ENCODE peak calls at places on chromosomes 1 and 21, in seven cellular contexts. One of them, this sample, is unnamed. For H4K20me1, the result is how much of the 10 kb centered on the place peaks cover.

GRCh38 chr21:45319461-45320211 is 31.9 kb upstream of the POFUT2 start:
- DNase-seq in GM23338: no peak
- DNase-seq in H1: no peak
- DNase-seq in HepG2: no peak
- DNase-seq in K562: no peak
- DNase-seq in HCT116: no peak
- DNase-seq in SK-N-SH: no peak
- DNase-seq in this sample: peak

GRCh38 chr21:38179504-38179900 is 77.3 kb upstream of the KCNJ15 start:
- DNase-seq in H1: no peak
- DNase-seq in SK-N-SH: no peak
- DNase-seq in HCT116: no peak
- DNase-seq in K562: no peak
- DNase-seq in HepG2: no peak
- DNase-seq in GM23338: no peak
- DNase-seq in this sample: no peak

GRCh38 chr1:179156708-179157107 is 72.8 kb downstream of the ABL2 start:
- DNase-seq in HepG2: no peak
- DNase-seq in HCT116: no peak
- DNase-seq in SK-N-SH: no peak
- DNase-seq in K562: no peak
- DNase-seq in GM23338: no peak
- DNase-seq in H1: no peak
- DNase-seq in this sample: no peak

GRCh38 chr1:220879090-220879508 is at the start of gene HLX:
- DNase-seq in K562: peak
- DNase-seq in HCT116: peak
- DNase-seq in SK-N-SH: peak
- DNase-seq in H1: peak
- DNase-seq in GM23338: peak
- DNase-seq in HepG2: no peak
- DNase-seq in this sample: peak

GRCh38 chr1:212687811-212688210 is 11.8 kb downstream of the BATF3 start:
- DNase-seq in K562: no peak
- DNase-seq in H1: no peak
- DNase-seq in HCT116: no peak
- DNase-seq in HepG2: no peak
- DNase-seq in SK-N-SH: no peak
- DNase-seq in GM23338: no peak
- DNase-seq in this sample: no peak

GRCh38 chr1:97668945-97669344 is 251.9 kb downstream of the DPYD start:
- DNase-seq in K562: no peak
- DNase-seq in HepG2: no peak
- DNase-seq in HCT116: peak
- DNase-seq in H1: no peak
- DNase-seq in GM23338: no peak
- DNase-seq in SK-N-SH: peak
- DNase-seq in this sample: peak

GRCh38 chr1:221162352-221162751 is 283.1 kb downstream of the HLX start:
- DNase-seq in K562: no peak
- DNase-seq in HepG2: no peak
- DNase-seq in H1: no peak
- DNase-seq in SK-N-SH: no peak
- DNase-seq in GM23338: no peak
- DNase-seq in HCT116: no peak
- DNase-seq in this sample: peak

GRCh38 chr1:19156676-19157075 is 53.4 kb downstream of the UBR4 start:
- DNase-seq in H1: no peak
- DNase-seq in SK-N-SH: no peak
- DNase-seq in HCT116: no peak
- DNase-seq in HepG2: no peak
- DNase-seq in GM23338: no peak
- DNase-seq in K562: no peak
- DNase-seq in this sample: peak

GRCh38 chr1:163056832-163057231 is 12.3 kb upstream of the RGS4 start:
- DNase-seq in SK-N-SH: no peak
- DNase-seq in HCT116: no peak
- DNase-seq in HepG2: no peak
- DNase-seq in K562: no peak
- DNase-seq in H1: no peak
- DNase-seq in GM23338: no peak
- DNase-seq in this sample: no peak

GRCh38 chr21:16084776-16085364 is 355.1 kb downstream of the USP25 start:
- DNase-seq in SK-N-SH: no peak
- DNase-seq in K562: no peak
- DNase-seq in HCT116: no peak
- DNase-seq in GM23338: no peak
- DNase-seq in H1: no peak
- DNase-seq in HepG2: no peak
- DNase-seq in this sample: no peak

GRCh38 chr1:156226782-156227181 is 14.0 kb downstream of the PMF1 start:
- DNase-seq in K562: no peak
- DNase-seq in SK-N-SH: no peak
- DNase-seq in HepG2: no peak
- DNase-seq in H1: no peak
- DNase-seq in GM23338: no peak
- DNase-seq in HCT116: no peak
- DNase-seq in this sample: no peak

GRCh38 chr1:156228501-156228900 is 13.5 kb upstream of the BGLAP start:
- DNase-seq in GM23338: no peak
- DNase-seq in H1: no peak
- DNase-seq in SK-N-SH: no peak
- DNase-seq in HCT116: no peak
- DNase-seq in K562: no peak
- DNase-seq in HepG2: no peak
- DNase-seq in this sample: no peak

GRCh38 chr1:156221986-156222692 is 9.3 kb downstream of the PMF1 start:
- DNase-seq in GM23338: no peak
- DNase-seq in K562: no peak
- DNase-seq in H1: no peak
- DNase-seq in HepG2: no peak
- DNase-seq in SK-N-SH: no peak
- DNase-seq in HCT116: no peak
- DNase-seq in this sample: no peak

GRCh38 chr1:156226116-156226538 is 13.3 kb downstream of the PMF1 start:
- DNase-seq in SK-N-SH: no peak
- DNase-seq in H1: no peak
- DNase-seq in K562: no peak
- DNase-seq in HepG2: no peak
- DNase-seq in GM23338: no peak
- DNase-seq in HCT116: no peak
- DNase-seq in this sample: no peak

GRCh38 chr1:156225677-156226014 is 12.8 kb downstream of the PMF1 start:
- DNase-seq in HCT116: no peak
- DNase-seq in GM23338: no peak
- DNase-seq in SK-N-SH: no peak
- DNase-seq in K562: no peak
- DNase-seq in HepG2: no peak
- DNase-seq in H1: no peak
- DNase-seq in this sample: no peak
- H4K20me1 ChIP-seq in HCT116: under half
- H4K20me1 ChIP-seq in GM23338: under half
- H4K20me1 ChIP-seq in SK-N-SH: under half
- H4K20me1 ChIP-seq in K562: under half
- H4K20me1 ChIP-seq in HepG2: under half
- H4K20me1 ChIP-seq in H1: under half
- H4K20me1 ChIP-seq in this sample: under half

GRCh38 chr21:42555756-42556438 is 42.2 kb downstream of the SLC37A1 start:
- DNase-seq in HCT116: no peak
- DNase-seq in HepG2: no peak
- DNase-seq in H1: no peak
- DNase-seq in SK-N-SH: no peak
- DNase-seq in K562: no peak
- DNase-seq in GM23338: no peak
- DNase-seq in this sample: no peak

GRCh38 chr21:42558368-42558767 is 44.7 kb downstream of the SLC37A1 start:
- DNase-seq in K562: no peak
- DNase-seq in HepG2: no peak
- DNase-seq in SK-N-SH: no peak
- DNase-seq in GM23338: no peak
- DNase-seq in HCT116: no peak
- DNase-seq in H1: no peak
- DNase-seq in this sample: no peak

GRCh38 chr21:42556960-42557359 is 43.3 kb downstream of the SLC37A1 start:
- DNase-seq in GM23338: no peak
- DNase-seq in K562: no peak
- DNase-seq in HCT116: no peak
- DNase-seq in HepG2: no peak
- DNase-seq in SK-N-SH: no peak
- DNase-seq in H1: no peak
- DNase-seq in this sample: no peak

GRCh38 chr21:42557420-42557819 is 43.8 kb downstream of the SLC37A1 start:
- DNase-seq in HCT116: no peak
- DNase-seq in HepG2: no peak
- DNase-seq in H1: no peak
- DNase-seq in K562: no peak
- DNase-seq in GM23338: no peak
- DNase-seq in SK-N-SH: no peak
- DNase-seq in this sample: no peak

DNA sequence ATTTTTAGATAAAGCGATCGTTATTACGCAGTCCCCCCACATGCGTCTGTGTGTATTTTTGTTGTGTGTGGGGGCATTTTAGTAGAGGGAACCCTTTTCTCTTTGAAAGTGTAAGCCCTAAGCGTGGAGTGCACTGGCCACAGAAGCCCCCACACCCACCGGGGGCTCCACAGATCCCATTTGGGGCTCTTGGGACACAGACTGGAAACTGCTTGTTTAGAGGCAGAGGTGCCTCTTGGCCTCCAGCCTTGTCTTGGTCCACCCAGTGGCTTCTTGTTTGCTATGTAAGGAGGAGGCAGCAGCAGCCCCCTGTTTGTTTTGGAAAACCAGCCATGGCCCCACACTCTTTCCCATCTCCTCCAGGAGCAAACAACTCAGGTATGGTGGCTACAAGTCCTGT is 42.8 kb downstream of the SLC37A1 start:
- DNase-seq in HepG2: no peak
- DNase-seq in H1: no peak
- DNase-seq in HCT116: no peak
- DNase-seq in SK-N-SH: no peak
- DNase-seq in GM23338: no peak
- DNase-seq in K562: no peak
- DNase-seq in this sample: no peak
- H3K4me2 ChIP-seq in HepG2: no peak
- H3K4me2 ChIP-seq in H1: no peak
- H3K4me2 ChIP-seq in HCT116: no peak
- H3K4me2 ChIP-seq in SK-N-SH: no peak
- H3K4me2 ChIP-seq in GM23338: no peak
- H3K4me2 ChIP-seq in K562: no peak
- H3K4me2 ChIP-seq in this sample: no peak

GRCh38 chr1:227518876-227519275 is 44.5 kb upstream of the ZNF678 start:
- DNase-seq in HepG2: no peak
- DNase-seq in K562: no peak
- DNase-seq in H1: no peak
- DNase-seq in HCT116: no peak
- DNase-seq in SK-N-SH: no peak
- DNase-seq in GM23338: no peak
- DNase-seq in this sample: no peak
- TF ChIP-seq POLR2AphosphoS5 in HepG2: no peak
- TF ChIP-seq POLR2AphosphoS5 in K562: no peak
- TF ChIP-seq POLR2AphosphoS5 in H1: no peak
- TF ChIP-seq POLR2AphosphoS5 in HCT116: no peak
- TF ChIP-seq POLR2AphosphoS5 in SK-N-SH: no peak
- TF ChIP-seq POLR2AphosphoS5 in GM23338: no peak
- TF ChIP-seq POLR2AphosphoS5 in this sample: no peak

GRCh38 chr1:67559222-67559700 is 125.7 kb upstream of the GADD45A start:
- DNase-seq in K562: peak
- DNase-seq in H1: no peak
- DNase-seq in GM23338: peak
- DNase-seq in HepG2: no peak
- DNase-seq in HCT116: no peak
- DNase-seq in SK-N-SH: no peak
- DNase-seq in this sample: no peak
- H4K20me1 ChIP-seq in K562: under half
- H4K20me1 ChIP-seq in H1: under half
- H4K20me1 ChIP-seq in GM23338: under half
- H4K20me1 ChIP-seq in HepG2: under half
- H4K20me1 ChIP-seq in HCT116: under half
- H4K20me1 ChIP-seq in SK-N-SH: under half
- H4K20me1 ChIP-seq in this sample: under half

GRCh38 chr1:17212009-17212408 is 7.1 kb downstream of the PADI1 start:
- DNase-seq in K562: no peak
- DNase-seq in HepG2: no peak
- DNase-seq in SK-N-SH: no peak
- DNase-seq in HCT116: no peak
- DNase-seq in H1: no peak
- DNase-seq in GM23338: no peak
- DNase-seq in this sample: no peak

GRCh38 chr1:17212487-17213121 is 7.7 kb downstream of the PADI1 start:
- DNase-seq in HCT116: no peak
- DNase-seq in HepG2: no peak
- DNase-seq in K562: no peak
- DNase-seq in H1: no peak
- DNase-seq in SK-N-SH: peak
- DNase-seq in GM23338: peak
- DNase-seq in this sample: peak

GRCh38 chr1:17209446-17209845 is 4.5 kb downstream of the PADI1 start:
- DNase-seq in GM23338: no peak
- DNase-seq in HCT116: no peak
- DNase-seq in K562: no peak
- DNase-seq in H1: no peak
- DNase-seq in HepG2: no peak
- DNase-seq in SK-N-SH: no peak
- DNase-seq in this sample: no peak

GRCh38 chr1:17210176-17210575 is 5.2 kb downstream of the PADI1 start:
- DNase-seq in K562: no peak
- DNase-seq in HepG2: no peak
- DNase-seq in HCT116: no peak
- DNase-seq in GM23338: no peak
- DNase-seq in H1: no peak
- DNase-seq in SK-N-SH: no peak
- DNase-seq in this sample: no peak

DNA sequence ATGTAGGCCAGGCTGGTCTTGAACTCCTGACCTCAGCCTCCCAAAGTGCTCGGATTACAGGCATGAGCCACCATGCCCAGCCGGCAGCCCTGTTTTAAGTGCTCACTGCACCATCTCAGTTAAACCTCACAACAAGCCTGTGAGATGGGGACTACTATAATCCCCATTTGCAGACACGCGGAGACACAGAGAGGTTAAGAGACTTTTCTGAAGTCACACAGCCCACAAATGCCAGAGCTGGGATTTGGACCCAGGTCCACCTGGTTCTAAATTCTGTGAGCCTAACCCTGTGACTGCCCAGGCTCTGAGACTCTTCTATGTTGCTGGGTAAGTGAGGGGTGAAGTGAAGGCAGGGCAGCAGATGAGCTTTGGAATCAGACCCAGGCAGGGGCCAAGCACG is 6.4 kb downstream of the PADI1 start:
- DNase-seq in K562: no peak
- DNase-seq in H1: no peak
- DNase-seq in HCT116: no peak
- DNase-seq in GM23338: no peak
- DNase-seq in HepG2: no peak
- DNase-seq in SK-N-SH: no peak
- DNase-seq in this sample: no peak
- H3K4me2 ChIP-seq in K562: no peak
- H3K4me2 ChIP-seq in H1: no peak
- H3K4me2 ChIP-seq in HCT116: no peak
- H3K4me2 ChIP-seq in GM23338: no peak
- H3K4me2 ChIP-seq in HepG2: no peak
- H3K4me2 ChIP-seq in SK-N-SH: no peak
- H3K4me2 ChIP-seq in this sample: no peak

GRCh38 chr1:234960722-234961467 is 167.7 kb downstream of the TOMM20 start:
- DNase-seq in GM23338: no peak
- DNase-seq in HepG2: peak
- DNase-seq in H1: no peak
- DNase-seq in K562: no peak
- DNase-seq in SK-N-SH: no peak
- DNase-seq in HCT116: no peak
- DNase-seq in this sample: peak
- TF ChIP-seq POLR2AphosphoS5 in GM23338: no peak
- TF ChIP-seq POLR2AphosphoS5 in HepG2: peak
- TF ChIP-seq POLR2AphosphoS5 in H1: no peak
- TF ChIP-seq POLR2AphosphoS5 in K562: no peak
- TF ChIP-seq POLR2AphosphoS5 in SK-N-SH: no peak
- TF ChIP-seq POLR2AphosphoS5 in HCT116: no peak
- TF ChIP-seq POLR2AphosphoS5 in this sample: no peak